ENCODE peak calls at places on chromosomes 16 and 17, in six cellular contexts. F is activated T-helper 1 cell treated with anti-CD3 and anti-CD28 coated beads, Interleukin-2, amount 50 U/mL, for 16 hours; E is hepatic stellate cell; O is naive thymus-derived CD8-positive, alpha-beta T cell; V is activated CD4-positive, alpha-beta T cell treated with anti-CD3 and anti-CD28 coated beads, Interleukin-2, amount 50 U/mL, for 1 hour; K is H7. C is an unnamed sample.

GRCh38 chr16:11681977-11682654 is 13.9 kb downstream of the SNN start:
- DNase-seq in F (no peak), E (no peak), O (no peak), V (no peak), K (no peak), C (peak)

GRCh38 chr16:24853830-24854229 is 8.1 kb downstream of the SLC5A11 start:
- DNase-seq in F (no peak), E (no peak), O (no peak), V (no peak), K (peak), C (no peak)

GRCh38 chr17:38333635-38334295 is 10.0 kb downstream of the GPR179 start:
- DNase-seq in F (no peak), E (peak), O (no peak), V (peak), K (peak), C (no peak)

GRCh38 chr17:67253379-67253778 is 8.4 kb upstream of the HELZ start:
- DNase-seq in F (no peak), E (no peak), O (no peak), V (no peak), K (no peak), C (no peak)

GRCh38 chr17:49851387-49852291 is 3.8 kb upstream of the TAC4 start:
- DNase-seq in F (peak), E (peak), O (peak), V (peak), K (peak), C (peak)

GRCh38 chr17:18315498-18316360 is 636 bp downstream of the SMCR8 start:
- DNase-seq in F (peak), E (no peak), O (no peak), V (peak), K (peak), C (no peak)

GRCh38 chr17:78708510-78708973 is 73.5 kb downstream of the CYTH1 start:
- DNase-seq in F (no peak), E (peak), O (peak), V (peak), K (peak), C (peak)

GRCh38 chr16:11700264-11701029 is 32.2 kb downstream of the SNN start:
- DNase-seq in F (no peak), E (no peak), O (no peak), V (no peak), K (no peak), C (no peak)

GRCh38 chr16:59113009-59113408 is 378.9 kb upstream of the GOT2 start:
- DNase-seq in F (no peak), E (no peak), O (no peak), V (no peak), K (no peak), C (no peak)

GRCh38 chr16:11989238-11990160 is 13.0 kb downstream of the SNX29 start:
- DNase-seq in F (no peak), E (no peak), O (no peak), V (no peak), K (no peak), C (no peak)

GRCh38 chr16:89120281-89120680 is 26.6 kb downstream of the ACSF3 start:
- DNase-seq in F (no peak), E (no peak), O (no peak), V (no peak), K (no peak), C (no peak)

GRCh38 chr17:30543456-30543855 is 66.2 kb downstream of the GOSR1 start:
- DNase-seq in F (no peak), E (no peak), O (no peak), V (no peak), K (no peak), C (no peak)

GRCh38 chr16:23754594-23755483 is at the start of gene CHP2:
- DNase-seq in F (no peak), E (no peak), O (no peak), V (no peak), K (peak), C (no peak)

GRCh38 chr16:76441886-76442285 is 164.7 kb downstream of the CNTNAP4 start:
- DNase-seq in F (no peak), E (no peak), O (no peak), V (no peak), K (no peak), C (no peak)

GRCh38 chr17:77352996-77353395 is 212.2 kb downstream of the SEC14L1 start:
- DNase-seq in F (no peak), E (no peak), O (no peak), V (no peak), K (peak), C (no peak)

GRCh38 chr16:3017806-3018506 is at the start of gene CLDN6:
- DNase-seq in F (no peak), E (no peak), O (no peak), V (no peak), K (peak), C (no peak)

GRCh38 chr16:70608516-70608915 is 37.8 kb upstream of the IL34 start:
- DNase-seq in F (no peak), E (no peak), O (no peak), V (no peak), K (no peak), C (no peak)

GRCh38 chr16:12535535-12536411 is 267.9 kb downstream of the CPPED1 start:
- DNase-seq in F (no peak), E (no peak), O (no peak), V (peak), K (peak), C (no peak)

GRCh38 chr17:79624658-79625478 is 14.0 kb upstream of the RBFOX3 start:
- DNase-seq in F (no peak), E (no peak), O (no peak), V (no peak), K (peak), C (no peak)

GRCh38 chr17:40362696-40363479 is 1.6 kb downstream of the GJD3 start:
- DNase-seq in F (peak), E (peak), O (peak), V (peak), K (peak), C (peak)

GRCh38 chr16:66254751-66255150 is 111.7 kb upstream of the CDH5 start:
- DNase-seq in F (no peak), E (no peak), O (no peak), V (no peak), K (no peak), C (no peak)

GRCh38 chr17:77117415-77117814 is 23.4 kb upstream of the SEC14L1 start:
- DNase-seq in F (no peak), E (no peak), O (no peak), V (no peak), K (no peak), C (no peak)

GRCh38 chr17:54864070-54864469 is 36.6 kb upstream of the TOM1L1 start:
- DNase-seq in F (no peak), E (no peak), O (no peak), V (no peak), K (no peak), C (no peak)

GRCh38 chr17:40491486-40491885 is 9.9 kb downstream of the TNS4 start:
- DNase-seq in F (no peak), E (no peak), O (no peak), V (no peak), K (peak), C (no peak)

GRCh38 chr16:1533443-1533951 is at the start of gene TMEM204:
- DNase-seq in F (peak), E (peak), O (peak), V (peak), K (peak), C (no peak)

GRCh38 chr17:78619334-78619733 is 42.1 kb upstream of the DNAH17 start:
- DNase-seq in F (no peak), E (no peak), O (no peak), V (no peak), K (no peak), C (no peak)

GRCh38 chr16:84277244-84277823 is 17.3 kb upstream of the WFDC1 start:
- DNase-seq in F (peak), E (peak), O (peak), V (peak), K (peak), C (peak)

GRCh38 chr17:14741516-14741915 is 440.6 kb downstream of the HS3ST3B1 start:
- DNase-seq in F (no peak), E (no peak), O (no peak), V (no peak), K (no peak), C (no peak)

GRCh38 chr17:56891751-56892150 is 22.1 kb downstream of the TRIM25 start:
- DNase-seq in F (no peak), E (no peak), O (peak), V (peak), K (peak), C (peak)

GRCh38 chr17:7720125-7720524 is 2.6 kb downstream of the DNAH2 start:
- DNase-seq in F (no peak), E (no peak), O (no peak), V (no peak), K (no peak), C (no peak)

GRCh38 chr17:57091186-57091618 is 6.2 kb downstream of the AKAP1 start:
- DNase-seq in F (no peak), E (no peak), O (no peak), V (no peak), K (no peak), C (no peak)

GRCh38 chr16:80806957-80807356 is 2.6 kb upstream of the CDYL2 start:
- DNase-seq in F (peak), E (peak), O (no peak), V (peak), K (no peak), C (no peak)

GRCh38 chr16:89216315-89217137 is 977 bp upstream of the ZNF778 start:
- DNase-seq in F (peak), E (peak), O (peak), V (peak), K (peak), C (peak)

GRCh38 chr16:77564791-77565390 is 130.1 kb upstream of the ADAMTS18 start:
- DNase-seq in F (no peak), E (no peak), O (no peak), V (no peak), K (no peak), C (no peak)

GRCh38 chr16:66881014-66881417 is 701 bp downstream of the PDP2 start:
- DNase-seq in F (no peak), E (no peak), O (no peak), V (no peak), K (no peak), C (no peak)

GRCh38 chr16:58907297-58907696 is 173.2 kb upstream of the GOT2 start:
- DNase-seq in F (no peak), E (no peak), O (no peak), V (no peak), K (no peak), C (no peak)

GRCh38 chr16:11576427-11577289 is 10.1 kb downstream of the LITAF start:
- DNase-seq in F (no peak), E (no peak), O (no peak), V (no peak), K (no peak), C (peak)

GRCh38 chr17:59221159-59221847 is 992 bp downstream of the GDPD1 start:
- DNase-seq in F (no peak), E (no peak), O (no peak), V (no peak), K (no peak), C (no peak)